ENCODE peak calls at places on chromosome 6, in four cellular contexts. F, Y, N and Q are unnamed samples.

GRCh38 chr6:148435386-148435785 is 92.7 kb downstream of the SASH1 start:
- DNase-seq in Y (no peak), F (no peak), N (no peak), Q (no peak)

GRCh38 chr6:66340736-66341135 is 633.7 kb upstream of the EYS start:
- DNase-seq in Y (no peak), N (no peak), F (no peak), Q (no peak)

GRCh38 chr6:39243809-39244208 is 14.5 kb upstream of the KCNK5 start:
- DNase-seq in F (no peak), Y (no peak), N (no peak), Q (no peak)

GRCh38 chr6:45835725-45836437 is 179.8 kb downstream of the CLIC5 start:
- DNase-seq in F (no peak), N (no peak), Y (no peak), Q (no peak)

GRCh38 chr6:166691199-166691598 is 64.1 kb upstream of the RPS6KA2 start:
- DNase-seq in Y (no peak), F (no peak), N (no peak), Q (no peak)

GRCh38 chr6:36839819-36840379 is 655 bp upstream of the CPNE5 start:
- DNase-seq in N (peak; percentile 15), Y (no peak), F (peak; percentile 87), Q (no peak)

GRCh38 chr6:34239240-34239825 is 2.7 kb downstream of the HMGA1 start:
- DNase-seq in N (no peak), Y (no peak), F (no peak), Q (no peak)

GRCh38 chr6:56938634-56939294 is 16.1 kb upstream of the BEND6 start:
- DNase-seq in Y (no peak), N (peak; percentile 72), F (no peak), Q (peak; percentile 13)

GRCh38 chr6:22925920-22926587 is 356.7 kb downstream of the HDGFL1 start:
- DNase-seq in F (no peak), N (no peak), Y (no peak), Q (no peak)

GRCh38 chr6:17492350-17492749 is 99.0 kb downstream of the CAP2 start:
- DNase-seq in F (no peak), Y (no peak), N (no peak), Q (no peak)

GRCh38 chr6:8194499-8194898 is 92.2 kb upstream of the EEF1E1 start:
- DNase-seq in N (no peak), Y (no peak), F (no peak), Q (no peak)

GRCh38 chr6:106882601-106883518 is 91.7 kb downstream of the CD24 start:
- DNase-seq in N (no peak), Y (no peak), F (no peak), Q (no peak)

GRCh38 chr6:167588920-167589614 is 237.6 kb upstream of the AFDN start:
- DNase-seq in F (no peak), Y (no peak), N (no peak), Q (no peak)

GRCh38 chr6:151279891-151280290 is 40.1 kb downstream of the AKAP12 start:
- DNase-seq in N (no peak), Y (no peak), F (no peak), Q (no peak)

GRCh38 chr6:157955675-157956074 is 26.0 kb upstream of the SYNJ2 start:
- DNase-seq in F (no peak), N (no peak), Y (no peak), Q (peak; percentile 47)

GRCh38 chr6:70884074-70884983 is 72.5 kb downstream of the B3GAT2 start:
- DNase-seq in F (peak; percentile 84), Y (peak; percentile 19), N (peak; percentile 57), Q (peak; percentile 59)

GRCh38 chr6:56046576-56046975 is 171.2 kb upstream of the BMP5 start:
- DNase-seq in N (no peak), F (no peak), Y (no peak), Q (no peak)

GRCh38 chr6:135798751-135799515 is 52.6 kb upstream of the PDE7B start:
- DNase-seq in N (no peak), F (no peak), Y (no peak), Q (no peak)

GRCh38 chr6:68892432-68892831 is 257.4 kb downstream of the ADGRB3 start:
- DNase-seq in N (no peak), Y (no peak), F (no peak), Q (no peak)

GRCh38 chr6:88304515-88304914 is 138.4 kb upstream of the CNR1 start:
- DNase-seq in Y (no peak), F (no peak), N (no peak), Q (no peak)

GRCh38 chr6:158284340-158285210 is 27.7 kb upstream of the TULP4 start:
- DNase-seq in Y (no peak), F (no peak), N (peak; percentile 61), Q (no peak)

GRCh38 chr6:25005010-25005409 is 69.2 kb upstream of the RIPOR2 start:
- DNase-seq in Y (no peak), N (no peak), F (no peak), Q (no peak)

GRCh38 chr6:146955570-146955969 is 248.6 kb upstream of the STXBP5 start:
- DNase-seq in N (no peak), F (no peak), Y (no peak), Q (no peak)

GRCh38 chr6:164321297-164321696 is 906.8 kb downstream of the QKI start:
- DNase-seq in N (no peak), Y (no peak), F (no peak), Q (no peak)

GRCh38 chr6:164315376-164315775 is 900.9 kb downstream of the QKI start:
- DNase-seq in Y (no peak), F (no peak), N (no peak), Q (no peak)
- TF ChIP-seq PBX3 in Y (no peak), F (no peak), N (no peak), Q (no peak)

DNA sequence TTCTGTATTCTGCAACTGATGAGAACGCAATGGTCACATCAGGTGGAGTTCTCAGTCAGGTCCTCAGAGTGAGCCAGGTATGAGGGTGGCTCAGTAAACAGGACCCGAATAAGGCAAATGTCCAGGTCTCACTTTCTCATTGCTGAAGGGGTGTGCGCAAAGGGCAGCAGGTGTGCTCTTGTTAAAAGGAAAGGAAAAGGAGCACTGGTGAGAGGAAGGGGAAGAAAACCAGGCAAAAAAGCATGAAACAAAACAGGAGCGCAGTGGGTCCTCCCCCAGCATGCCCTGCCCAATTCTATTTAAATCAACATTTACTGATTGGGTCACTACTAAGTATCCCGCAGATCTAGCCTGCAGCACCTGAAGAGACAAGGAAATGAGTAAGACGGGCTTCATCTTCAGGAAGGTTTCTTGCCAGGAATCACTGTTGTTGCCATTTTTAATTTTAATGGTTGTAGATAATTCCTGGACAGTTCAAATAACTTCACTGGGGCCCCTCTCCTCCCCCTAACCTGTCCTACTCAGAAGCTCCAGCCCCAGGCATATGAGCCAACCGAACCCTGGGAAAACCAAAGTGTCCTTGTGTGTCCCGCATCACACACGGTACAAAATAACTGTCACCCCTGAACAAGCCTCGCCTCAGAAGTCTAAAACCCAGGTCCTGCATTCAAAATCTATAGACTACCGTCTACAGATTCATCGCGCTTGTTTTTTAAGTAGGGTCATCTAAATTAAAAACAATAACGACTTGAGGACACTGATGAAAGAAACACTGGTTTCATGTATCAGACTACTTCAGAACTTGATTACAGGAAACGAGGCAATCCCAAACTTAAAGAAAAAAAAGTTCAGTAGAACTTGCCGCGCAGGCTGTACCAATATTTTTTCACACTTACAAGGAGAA is 980 bp downstream of the MBOAT1 start:
- DNase-seq in F (no peak), Y (no peak), N (no peak), Q (no peak)
- TF ChIP-seq PBX3 in F (no peak), Y (no peak), N (no peak), Q (no peak)

GRCh38 chr6:28982476-28983266 is 22.4 kb downstream of the ZNF311 start:
- DNase-seq in N (peak; percentile 46), Y (peak; percentile 11), F (peak; percentile 37), Q (peak; percentile 87)
- TF ChIP-seq PBX3 in N (no peak), Y (no peak), F (no peak), Q (no peak)

DNA sequence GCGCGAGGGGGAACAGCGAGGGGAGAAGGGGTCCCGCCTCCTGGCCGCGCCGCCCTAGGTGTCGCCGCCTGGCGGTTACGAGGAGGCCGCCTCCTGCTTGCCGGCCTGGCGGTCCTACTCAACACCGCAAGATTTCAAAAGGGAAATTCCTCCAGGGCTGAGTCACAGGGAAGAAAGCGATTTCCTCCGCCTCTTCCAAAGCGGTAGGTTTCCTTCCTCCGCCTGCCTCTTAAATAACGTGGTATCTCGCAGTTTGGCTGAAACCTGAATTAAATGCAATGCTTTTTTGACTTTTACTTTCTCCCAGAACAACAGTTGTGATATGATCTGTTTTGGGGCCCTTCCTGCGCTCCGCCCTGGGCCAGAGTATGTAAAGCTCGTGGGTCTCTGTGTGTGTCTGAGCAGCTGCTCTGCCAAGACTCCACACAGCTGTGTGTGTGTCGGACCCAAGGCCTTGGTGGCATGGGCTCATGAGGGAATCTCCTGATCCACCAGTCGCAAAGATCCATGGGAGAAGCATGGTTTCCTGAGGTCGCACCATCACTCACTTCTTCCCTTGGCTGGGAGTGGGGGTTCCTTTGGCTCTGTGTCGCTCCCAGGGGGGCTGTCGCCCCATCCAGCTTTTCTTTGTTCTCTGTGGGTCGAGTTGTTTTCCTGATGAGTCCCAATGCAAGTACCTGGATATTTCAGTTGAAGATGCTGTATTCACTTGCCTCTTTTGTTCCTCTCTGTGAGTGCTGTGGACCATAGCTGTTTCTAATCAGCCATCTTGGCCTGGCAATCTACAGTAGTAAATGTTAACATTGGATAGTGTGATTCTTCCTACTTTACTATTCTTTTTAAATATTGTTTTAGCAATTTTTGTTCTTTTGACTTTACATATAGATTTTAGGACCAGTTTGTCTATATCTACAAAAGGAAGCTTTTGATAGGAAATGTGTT is 31.6 kb upstream of the NOTCH4 start:
- DNase-seq in Y (no peak), N (peak; percentile 72), F (peak; percentile 51), Q (peak; percentile 48)
- TF ChIP-seq PBX3 in Y (no peak), N (no peak), F (no peak), Q (no peak)